ENCODE peak calls at places on chromosome 3, in seven cellular contexts. Z, E, W, B, S, Y and H are unnamed samples. For H3K9me3, the result is how much of the 10 kb centered on the place peaks cover.

GRCh38 chr3:68057637-68058320 is 403.4 kb upstream of the SUCLG2 start:
- DNase-seq in Z (no peak), Y (no peak), S (no peak), E (no peak), W (no peak), B (no peak), H (no peak)

GRCh38 chr3:29494305-29495036 is 213.6 kb downstream of the RBMS3 start:
- DNase-seq in Y (no peak), W (no peak), Z (peak), E (no peak), B (no peak), S (no peak), H (no peak)

GRCh38 chr3:12420393-12420792 is 63.9 kb upstream of the TSEN2 start:
- DNase-seq in Y (no peak), E (no peak), Z (no peak), W (no peak), B (no peak), S (no peak), H (no peak)

GRCh38 chr3:49279376-49279775 is 2.3 kb upstream of the C3orf62 start:
- DNase-seq in E (no peak), S (no peak), B (no peak), W (no peak), Z (no peak), Y (no peak), H (no peak)

GRCh38 chr3:122366379-122366749 is 16.7 kb downstream of the MIX23 start:
- DNase-seq in B (no peak), S (no peak), W (no peak), Y (peak), E (no peak), Z (no peak), H (no peak)

GRCh38 chr3:70111381-70111780 is 111.8 kb downstream of the SAMMSON start:
- DNase-seq in Z (no peak), Y (no peak), W (no peak), S (no peak), E (no peak), B (no peak), H (no peak)

GRCh38 chr3:61809879-61810278 is 248.5 kb downstream of the PTPRG start:
- DNase-seq in Z (no peak), E (no peak), B (no peak), Y (no peak), W (no peak), S (no peak), H (no peak)

GRCh38 chr3:185639632-185640206 is 53.6 kb downstream of the SENP2 start:
- DNase-seq in W (no peak), Y (no peak), S (no peak), Z (no peak), E (no peak), B (no peak), H (no peak)

GRCh38 chr3:163671201-163671600 is 1407.1 kb downstream of the SI start:
- DNase-seq in E (no peak), W (no peak), S (no peak), Z (no peak), Y (no peak), B (no peak), H (no peak)

GRCh38 chr3:170908235-170909116 is at the start of gene EIF5A2:
- DNase-seq in B (peak), W (peak), Z (peak), E (peak), Y (peak), S (peak), H (peak)

GRCh38 chr3:67781218-67781617 is 126.8 kb upstream of the SUCLG2 start:
- DNase-seq in B (no peak), E (no peak), W (no peak), Y (no peak), S (no peak), Z (no peak), H (no peak)

GRCh38 chr3:14879161-14879888 is 60.6 kb downstream of the FGD5 start:
- DNase-seq in B (no peak), Z (peak), S (no peak), W (no peak), Y (no peak), E (no peak), H (peak)

GRCh38 chr3:120448707-120449650 is 1.8 kb downstream of the FSTL1 start:
- DNase-seq in Y (no peak), W (no peak), B (no peak), Z (no peak), E (no peak), S (no peak), H (no peak)

GRCh38 chr3:128347282-128347681 is 119.4 kb downstream of the DNAJB8 start:
- DNase-seq in W (no peak), Z (no peak), Y (no peak), S (no peak), E (no peak), B (no peak), H (no peak)

GRCh38 chr3:171679011-171679492 is 131.2 kb downstream of the PLD1 start:
- DNase-seq in W (no peak), Y (peak), S (no peak), E (no peak), Z (no peak), B (no peak), H (no peak)

GRCh38 chr3:19547665-19548464 is 386.2 kb downstream of the EFHB start:
- DNase-seq in S (no peak), W (no peak), Y (no peak), B (no peak), E (no peak), Z (no peak), H (no peak)

GRCh38 chr3:83302091-83302490 is 1540.6 kb upstream of the GBE1 start:
- DNase-seq in E (no peak), Z (no peak), W (no peak), S (no peak), B (no peak), Y (no peak), H (no peak)

GRCh38 chr3:17872457-17872856 is 130.0 kb upstream of the TBC1D5 start:
- DNase-seq in S (no peak), E (no peak), B (no peak), Y (no peak), W (no peak), Z (no peak), H (no peak)

GRCh38 chr3:98750520-98750919 is 12.6 kb upstream of the ST3GAL6 start:
- DNase-seq in Y (peak), B (no peak), Z (no peak), W (no peak), S (no peak), E (no peak), H (no peak)

GRCh38 chr3:138442433-138442832 is 8.0 kb downstream of the ESYT3 start:
- DNase-seq in B (no peak), E (peak), W (no peak), Y (peak), Z (no peak), S (peak), H (no peak)

GRCh38 chr3:23094890-23095462 is 108.2 kb upstream of the UBE2E2 start:
- DNase-seq in E (no peak), Y (peak), W (no peak), Z (no peak), S (peak), B (no peak), H (no peak)

GRCh38 chr3:198079771-198080520 is 119.9 kb downstream of the LMLN start:
- DNase-seq in B (no peak), W (no peak), Z (no peak), S (peak), E (peak), Y (no peak), H (no peak)

GRCh38 chr3:16012086-16012485 is 162.4 kb upstream of the GALNT15 start:
- DNase-seq in W (no peak), E (no peak), Z (no peak), Y (no peak), S (no peak), B (no peak), H (no peak)

GRCh38 chr3:46368569-46368968 is 2.2 kb upstream of the CCR5 start:
- DNase-seq in S (no peak), E (no peak), B (peak), Z (peak), W (peak), Y (no peak), H (peak)

GRCh38 chr3:61928776-61929175 is 367.4 kb downstream of the PTPRG start:
- DNase-seq in S (no peak), W (no peak), E (no peak), Y (no peak), Z (no peak), B (no peak), H (no peak)

GRCh38 chr3:181700168-181701087 is 11.3 kb upstream of the SOX2 start:
- DNase-seq in Y (peak), S (peak), Z (peak), E (peak), W (peak), B (peak), H (no peak)

GRCh38 chr3:57637391-57637790 is 40.2 kb upstream of the ARF4 start:
- DNase-seq in Z (no peak), S (no peak), B (no peak), E (no peak), W (no peak), Y (no peak), H (no peak)

GRCh38 chr3:150741497-150742140 is 21.4 kb downstream of the SIAH2 start:
- DNase-seq in Z (no peak), E (no peak), Y (no peak), B (no peak), W (no peak), S (no peak), H (no peak)

GRCh38 chr3:136336329-136337100 is 86.4 kb downstream of the PCCB start:
- DNase-seq in Z (no peak), B (no peak), E (no peak), W (no peak), S (no peak), Y (no peak), H (no peak)

GRCh38 chr3:124401841-124402240 is 328.4 kb upstream of the UMPS start:
- DNase-seq in B (no peak), Z (no peak), S (no peak), Y (no peak), W (no peak), E (no peak), H (no peak)

GRCh38 chr3:177813322-177813721 is 616.0 kb upstream of the TBL1XR1 start:
- DNase-seq in Z (no peak), Y (peak), W (no peak), B (no peak), E (no peak), S (no peak), H (no peak)

GRCh38 chr3:189195302-189195701 is 23.5 kb downstream of the TPRG1 start:
- DNase-seq in Y (peak), W (peak), B (no peak), Z (no peak), E (no peak), S (no peak), H (no peak)

GRCh38 chr3:31945738-31946052 is 35.4 kb downstream of the OSBPL10 start:
- DNase-seq in W (no peak), E (no peak), B (no peak), Y (no peak), S (no peak), Z (no peak), H (no peak)

GRCh38 chr3:188349276-188349962 is 195.5 kb downstream of the LPP start:
- DNase-seq in S (peak), Z (no peak), B (no peak), Y (no peak), E (no peak), W (no peak), H (no peak)

GRCh38 chr3:71309342-71309741 is 274.2 kb downstream of the FOXP1 start:
- DNase-seq in W (no peak), Y (no peak), Z (no peak), B (no peak), S (no peak), E (no peak), H (no peak)
- TF ChIP-seq YY1 in W (no peak), Y (no peak), Z (no peak), B (no peak), S (no peak), E (no peak), H (no peak)

DNA sequence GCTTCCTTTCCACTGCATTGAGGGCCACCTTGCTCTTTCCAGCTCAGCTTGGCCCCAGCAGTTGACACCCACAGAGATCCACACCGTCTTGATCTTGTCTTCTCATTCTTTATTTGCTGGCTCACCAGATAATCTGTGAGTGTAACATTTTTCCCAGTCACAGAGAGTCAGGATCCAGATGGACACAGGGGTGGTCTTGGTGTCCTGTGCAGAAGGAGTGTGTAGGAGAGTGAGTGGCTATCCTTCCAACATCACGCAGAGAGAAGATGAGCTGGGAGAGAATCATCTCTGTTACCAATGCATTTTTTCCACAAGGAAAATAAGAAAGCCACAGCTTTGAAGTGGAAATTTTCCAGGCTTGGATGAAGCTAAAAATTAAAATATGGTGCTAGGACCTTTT is 100.1 kb downstream of the EPHB1 start:
- DNase-seq in B (no peak), Z (no peak), E (no peak), W (no peak), Y (no peak), S (no peak), H (no peak)
- H3K9me3 ChIP-seq in B (under half), Z (under half), E (under half), W (under half), Y (under half), S (under half), H (under half)

GRCh38 chr3:195003893-195004289 is 267.1 kb downstream of the XXYLT1 start:
- DNase-seq in S (no peak), W (peak), Y (no peak), Z (no peak), B (no peak), E (no peak), H (no peak)

GRCh38 chr3:195005251-195005620 is 265.7 kb downstream of the XXYLT1 start:
- DNase-seq in Y (no peak), E (no peak), Z (no peak), B (no peak), S (no peak), W (peak), H (no peak)

GRCh38 chr3:195004512-195005250 is 266.3 kb downstream of the XXYLT1 start:
- DNase-seq in S (no peak), Z (no peak), B (no peak), E (no peak), W (peak), Y (no peak), H (no peak)

GRCh38 chr3:195001961-195002861 is 268.7 kb downstream of the XXYLT1 start:
- DNase-seq in B (peak), S (peak), W (peak), Z (peak), E (peak), Y (peak), H (peak)

DNA sequence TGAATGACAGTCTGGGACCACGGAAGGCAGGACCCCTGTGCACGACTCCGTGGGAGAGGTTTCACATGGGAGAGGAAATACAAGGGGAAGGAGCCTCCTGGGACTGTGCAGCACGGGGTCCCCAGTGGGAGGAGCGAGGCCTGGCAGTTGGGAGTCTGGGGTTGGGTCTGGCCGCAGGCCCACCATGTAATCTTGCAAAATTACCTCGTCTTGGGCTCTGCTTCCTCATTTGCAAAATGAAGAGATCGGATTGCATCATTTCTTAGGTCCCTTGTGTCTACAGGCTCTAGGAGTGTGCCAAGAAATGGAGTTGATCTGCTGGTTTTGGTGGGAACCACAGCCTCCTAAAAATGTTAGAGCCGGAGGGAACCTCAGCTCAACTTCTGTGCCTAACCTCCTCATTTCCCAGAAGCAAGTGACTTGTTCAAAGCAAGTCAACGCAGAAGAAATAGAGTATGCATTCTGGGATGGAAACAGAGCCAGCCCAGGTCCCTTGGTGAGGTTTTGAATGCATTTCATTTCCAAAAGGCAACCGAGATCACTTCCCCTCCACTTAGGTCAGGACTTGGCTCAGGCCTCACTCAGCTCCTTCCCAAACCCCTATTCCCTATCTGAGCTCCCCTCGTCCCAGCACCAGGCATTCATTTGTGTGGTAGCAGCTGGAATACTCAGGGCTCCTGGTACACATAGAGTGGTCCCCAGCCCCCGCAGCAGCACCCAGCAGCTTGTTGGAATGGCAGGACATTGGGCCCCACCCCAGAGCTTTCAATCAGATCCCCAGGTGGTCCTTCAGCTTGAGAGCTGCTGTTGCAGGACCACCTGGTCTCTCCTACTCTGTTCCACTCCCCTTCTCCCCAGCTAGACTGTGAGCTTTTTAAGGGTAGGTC is 267.7 kb downstream of the XXYLT1 start:
- DNase-seq in Z (no peak), W (peak), B (no peak), Y (no peak), E (no peak), S (no peak), H (no peak)
- H3K4me3 ChIP-seq in Z (no peak), W (no peak), B (no peak), Y (no peak), E (no peak), S (no peak), H (no peak)

GRCh38 chr3:152737021-152737908 is 97.7 kb upstream of the P2RY1 start:
- DNase-seq in Z (no peak), E (no peak), Y (no peak), S (peak), W (no peak), B (peak), H (no peak)

GRCh38 chr3:152742368-152743347 is 92.3 kb upstream of the P2RY1 start:
- DNase-seq in E (no peak), W (no peak), S (no peak), B (no peak), Y (no peak), Z (no peak), H (no peak)

DNA sequence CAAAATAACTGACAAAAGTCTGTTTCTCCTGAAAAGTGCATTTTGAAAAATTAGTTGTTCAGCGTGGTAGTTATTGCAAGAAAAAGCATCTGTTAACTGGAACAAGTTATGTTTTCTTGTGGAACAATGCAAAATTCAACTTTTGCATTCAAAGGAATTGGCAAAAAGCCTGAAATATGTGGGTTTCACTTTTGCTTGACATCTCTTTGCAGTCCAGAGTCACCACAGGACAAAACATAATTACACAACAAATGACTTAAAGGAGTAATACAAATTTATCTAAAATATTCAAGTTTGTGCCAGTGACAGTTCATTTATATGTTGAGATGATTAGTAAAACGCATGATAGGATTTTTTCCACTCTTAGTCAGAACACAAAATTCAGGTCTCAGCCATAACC is 96.3 kb upstream of the P2RY1 start:
- DNase-seq in W (no peak), E (no peak), Y (no peak), Z (no peak), S (no peak), B (peak), H (no peak)
- TF ChIP-seq YY1 in W (no peak), E (no peak), Y (no peak), Z (no peak), S (no peak), B (no peak), H (no peak)

GRCh38 chr3:256501-256900 is 59.9 kb downstream of the CHL1 start:
- DNase-seq in E (no peak), Y (no peak), B (no peak), W (no peak), S (no peak), Z (no peak), H (no peak)

GRCh38 chr3:257826-258225 is 61.3 kb downstream of the CHL1 start:
- DNase-seq in E (no peak), Y (no peak), Z (no peak), W (no peak), B (no peak), S (no peak), H (no peak)

GRCh38 chr3:264394-265156 is 68.0 kb downstream of the CHL1 start:
- DNase-seq in B (no peak), Y (peak), E (no peak), W (no peak), S (no peak), Z (no peak), H (no peak)

GRCh38 chr3:260911-261310 is 64.3 kb downstream of the CHL1 start:
- DNase-seq in W (no peak), Y (no peak), S (no peak), Z (no peak), B (no peak), E (no peak), H (no peak)
- H3K9me3 ChIP-seq in W (under half), Y (under half), S (under half), Z (under half), B (under half), E (under half), H (under half)

GRCh38 chr3:152254031-152254430 is 14.7 kb upstream of the MBNL1 start:
- DNase-seq in W (no peak), Z (no peak), Y (no peak), E (no peak), B (no peak), S (no peak), H (no peak)
- H3K4me3 ChIP-seq in W (no peak), Z (no peak), Y (no peak), E (no peak), B (no peak), S (no peak), H (no peak)

DNA sequence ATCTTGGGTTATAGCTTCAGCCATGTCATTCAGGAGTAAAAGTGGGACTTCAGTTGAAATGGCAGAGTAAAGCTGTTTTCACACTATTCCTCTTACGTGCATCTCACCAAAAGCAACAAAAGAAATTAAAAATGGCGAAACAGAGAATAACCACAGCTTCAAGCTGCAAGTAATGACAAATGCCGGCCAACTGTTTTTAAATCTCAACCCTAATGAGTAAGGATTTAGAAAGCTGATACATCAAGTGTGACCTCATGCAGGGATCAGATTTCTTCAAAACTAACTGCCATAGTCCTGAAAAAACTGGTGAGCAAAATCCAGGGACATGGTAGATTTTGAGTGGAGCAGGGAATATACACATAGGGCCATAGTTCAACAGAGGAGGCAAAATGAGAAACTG is 84.7 kb downstream of the COL6A6 start:
- DNase-seq in W (no peak), B (no peak), Z (no peak), E (no peak), Y (no peak), S (no peak), H (no peak)
- TF ChIP-seq YY1 in W (no peak), B (no peak), Z (no peak), E (no peak), Y (no peak), S (no peak), H (no peak)

DNA sequence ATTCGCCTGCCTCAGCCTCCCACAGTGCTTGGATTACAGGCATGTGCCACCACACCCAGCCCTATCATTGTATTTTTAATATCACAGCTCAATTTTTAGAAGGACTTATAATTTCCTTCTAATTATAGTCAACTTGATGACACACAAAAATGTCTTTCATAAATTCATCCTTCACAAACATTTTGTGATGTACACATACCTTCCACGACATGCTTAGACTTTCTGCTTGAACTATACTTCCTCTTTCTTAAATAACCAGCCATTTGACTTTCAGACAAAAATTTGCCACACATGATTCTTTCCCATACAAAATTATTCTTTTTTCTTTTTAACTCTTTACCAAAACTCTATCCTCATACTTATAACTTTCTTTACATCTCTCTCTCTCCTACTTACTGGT is 48.4 kb upstream of the CCK start:
- DNase-seq in S (peak), Z (no peak), W (no peak), E (no peak), B (no peak), Y (no peak), H (no peak)
- H3K9me3 ChIP-seq in S (under half), Z (under half), W (under half), E (under half), B (under half), Y (under half), H (half or more)

GRCh38 chr3:108131795-108132134 is 40.9 kb upstream of the CD47 start:
- DNase-seq in W (no peak), Y (no peak), S (no peak), B (no peak), Z (no peak), E (no peak), H (no peak)
- H3K4me3 ChIP-seq in W (no peak), Y (no peak), S (no peak), B (peak), Z (no peak), E (no peak), H (no peak)